ENCODE peak calls at places on chromosomes 4 and X, in five cellular contexts. One of them, this sample, is unnamed.
A peak's percentile ranks its signal among the peaks of the same experiment; 100 is the strongest.

GRCh38 chr4:110087116-110087708 is 111.2 kb downstream of the ELOVL6 start:
- DNase-seq in fibroblast of the aortic adventitia: peak; percentile 91
- DNase-seq in left cardiac atrium: no peak
- DNase-seq in activated CD4-positive, alpha-beta T cell treated with anti-CD3 and anti-CD28 coated beads, Interleukin-2, amount 50 U/mL, for 48 hours: no peak
- DNase-seq in stimulated activated CD4-positive, alpha-beta T cell treated with anti-CD3 and anti-CD28 coated beads, Interleukin-4, amount 100 ng/mL, for 24 hours: peak; percentile 26
- DNase-seq in this sample: peak; percentile 65

GRCh38 chr4:118741456-118741855 is 56.3 kb downstream of the METTL14 start:
- DNase-seq in fibroblast of the aortic adventitia: peak; percentile 33
- DNase-seq in left cardiac atrium: no peak
- DNase-seq in activated CD4-positive, alpha-beta T cell treated with anti-CD3 and anti-CD28 coated beads, Interleukin-2, amount 50 U/mL, for 48 hours: no peak
- DNase-seq in stimulated activated CD4-positive, alpha-beta T cell treated with anti-CD3 and anti-CD28 coated beads, Interleukin-4, amount 100 ng/mL, for 24 hours: no peak
- DNase-seq in this sample: no peak

GRCh38 chr4:54067163-54067562 is 2.8 kb upstream of the CHIC2 start:
- DNase-seq in fibroblast of the aortic adventitia: peak; percentile 98
- DNase-seq in left cardiac atrium: peak; percentile 80
- DNase-seq in activated CD4-positive, alpha-beta T cell treated with anti-CD3 and anti-CD28 coated beads, Interleukin-2, amount 50 U/mL, for 48 hours: no peak
- DNase-seq in stimulated activated CD4-positive, alpha-beta T cell treated with anti-CD3 and anti-CD28 coated beads, Interleukin-4, amount 100 ng/mL, for 24 hours: no peak
- DNase-seq in this sample: peak; percentile 68

GRCh38 chr4:102501635-102502382 is 650 bp downstream of the NFKB1 start:
- DNase-seq in fibroblast of the aortic adventitia: peak; percentile 71
- DNase-seq in left cardiac atrium: peak; percentile 81
- DNase-seq in activated CD4-positive, alpha-beta T cell treated with anti-CD3 and anti-CD28 coated beads, Interleukin-2, amount 50 U/mL, for 48 hours: peak; percentile 66
- DNase-seq in stimulated activated CD4-positive, alpha-beta T cell treated with anti-CD3 and anti-CD28 coated beads, Interleukin-4, amount 100 ng/mL, for 24 hours: peak; percentile 65
- DNase-seq in this sample: peak; percentile 81

GRCh38 chr4:174613979-174614378 is 91.7 kb upstream of the HPGD start:
- DNase-seq in fibroblast of the aortic adventitia: no peak
- DNase-seq in left cardiac atrium: no peak
- DNase-seq in activated CD4-positive, alpha-beta T cell treated with anti-CD3 and anti-CD28 coated beads, Interleukin-2, amount 50 U/mL, for 48 hours: no peak
- DNase-seq in stimulated activated CD4-positive, alpha-beta T cell treated with anti-CD3 and anti-CD28 coated beads, Interleukin-4, amount 100 ng/mL, for 24 hours: no peak
- DNase-seq in this sample: no peak

GRCh38 chr4:153138736-153139135 is 65.5 kb upstream of the TRIM2 start:
- DNase-seq in fibroblast of the aortic adventitia: no peak
- DNase-seq in left cardiac atrium: no peak
- DNase-seq in activated CD4-positive, alpha-beta T cell treated with anti-CD3 and anti-CD28 coated beads, Interleukin-2, amount 50 U/mL, for 48 hours: no peak
- DNase-seq in stimulated activated CD4-positive, alpha-beta T cell treated with anti-CD3 and anti-CD28 coated beads, Interleukin-4, amount 100 ng/mL, for 24 hours: no peak
- DNase-seq in this sample: no peak

GRCh38 chr4:110514889-110515479 is 39.0 kb downstream of the ENPEP start:
- DNase-seq in fibroblast of the aortic adventitia: peak; percentile 63
- DNase-seq in left cardiac atrium: no peak
- DNase-seq in activated CD4-positive, alpha-beta T cell treated with anti-CD3 and anti-CD28 coated beads, Interleukin-2, amount 50 U/mL, for 48 hours: no peak
- DNase-seq in stimulated activated CD4-positive, alpha-beta T cell treated with anti-CD3 and anti-CD28 coated beads, Interleukin-4, amount 100 ng/mL, for 24 hours: no peak
- DNase-seq in this sample: peak; percentile 8

GRCh38 chr4:108048997-108049396 is 59.3 kb downstream of the HADH start:
- DNase-seq in fibroblast of the aortic adventitia: no peak
- DNase-seq in left cardiac atrium: no peak
- DNase-seq in activated CD4-positive, alpha-beta T cell treated with anti-CD3 and anti-CD28 coated beads, Interleukin-2, amount 50 U/mL, for 48 hours: no peak
- DNase-seq in stimulated activated CD4-positive, alpha-beta T cell treated with anti-CD3 and anti-CD28 coated beads, Interleukin-4, amount 100 ng/mL, for 24 hours: no peak
- DNase-seq in this sample: no peak

GRCh38 chr4:147754037-147754445 is 22.2 kb downstream of the ARHGAP10 start:
- DNase-seq in fibroblast of the aortic adventitia: peak; percentile 89
- DNase-seq in left cardiac atrium: no peak
- DNase-seq in activated CD4-positive, alpha-beta T cell treated with anti-CD3 and anti-CD28 coated beads, Interleukin-2, amount 50 U/mL, for 48 hours: no peak
- DNase-seq in stimulated activated CD4-positive, alpha-beta T cell treated with anti-CD3 and anti-CD28 coated beads, Interleukin-4, amount 100 ng/mL, for 24 hours: no peak
- DNase-seq in this sample: peak; percentile 86

GRCh38 chrX:37883196-37883595 is 35.8 kb upstream of the DYNLT3 start:
- DNase-seq in fibroblast of the aortic adventitia: no peak
- DNase-seq in left cardiac atrium: no peak
- DNase-seq in activated CD4-positive, alpha-beta T cell treated with anti-CD3 and anti-CD28 coated beads, Interleukin-2, amount 50 U/mL, for 48 hours: no peak
- DNase-seq in stimulated activated CD4-positive, alpha-beta T cell treated with anti-CD3 and anti-CD28 coated beads, Interleukin-4, amount 100 ng/mL, for 24 hours: no peak
- DNase-seq in this sample: no peak

GRCh38 chr4:52234539-52235174 is 183.6 kb downstream of the SPATA18 start:
- DNase-seq in fibroblast of the aortic adventitia: peak; percentile 51
- DNase-seq in left cardiac atrium: no peak
- DNase-seq in activated CD4-positive, alpha-beta T cell treated with anti-CD3 and anti-CD28 coated beads, Interleukin-2, amount 50 U/mL, for 48 hours: no peak
- DNase-seq in stimulated activated CD4-positive, alpha-beta T cell treated with anti-CD3 and anti-CD28 coated beads, Interleukin-4, amount 100 ng/mL, for 24 hours: no peak
- DNase-seq in this sample: peak; percentile 44

GRCh38 chrX:19630776-19631707 is 115.7 kb upstream of the MAP3K15 start:
- DNase-seq in fibroblast of the aortic adventitia: no peak
- DNase-seq in left cardiac atrium: no peak
- DNase-seq in activated CD4-positive, alpha-beta T cell treated with anti-CD3 and anti-CD28 coated beads, Interleukin-2, amount 50 U/mL, for 48 hours: no peak
- DNase-seq in stimulated activated CD4-positive, alpha-beta T cell treated with anti-CD3 and anti-CD28 coated beads, Interleukin-4, amount 100 ng/mL, for 24 hours: no peak
- DNase-seq in this sample: no peak

GRCh38 chr4:4868506-4869379 is 9.3 kb downstream of the MSX1 start:
- DNase-seq in fibroblast of the aortic adventitia: no peak
- DNase-seq in left cardiac atrium: no peak
- DNase-seq in activated CD4-positive, alpha-beta T cell treated with anti-CD3 and anti-CD28 coated beads, Interleukin-2, amount 50 U/mL, for 48 hours: no peak
- DNase-seq in stimulated activated CD4-positive, alpha-beta T cell treated with anti-CD3 and anti-CD28 coated beads, Interleukin-4, amount 100 ng/mL, for 24 hours: no peak
- DNase-seq in this sample: no peak

GRCh38 chrX:149903889-149904748 is 23.1 kb downstream of the MAGEA8 start:
- DNase-seq in fibroblast of the aortic adventitia: peak; percentile 13
- DNase-seq in left cardiac atrium: no peak
- DNase-seq in activated CD4-positive, alpha-beta T cell treated with anti-CD3 and anti-CD28 coated beads, Interleukin-2, amount 50 U/mL, for 48 hours: no peak
- DNase-seq in stimulated activated CD4-positive, alpha-beta T cell treated with anti-CD3 and anti-CD28 coated beads, Interleukin-4, amount 100 ng/mL, for 24 hours: no peak
- DNase-seq in this sample: no peak

GRCh38 chr4:4260185-4260751 is 12.2 kb upstream of the TMEM128 start:
- DNase-seq in fibroblast of the aortic adventitia: peak; percentile 74
- DNase-seq in left cardiac atrium: no peak
- DNase-seq in activated CD4-positive, alpha-beta T cell treated with anti-CD3 and anti-CD28 coated beads, Interleukin-2, amount 50 U/mL, for 48 hours: no peak
- DNase-seq in stimulated activated CD4-positive, alpha-beta T cell treated with anti-CD3 and anti-CD28 coated beads, Interleukin-4, amount 100 ng/mL, for 24 hours: no peak
- DNase-seq in this sample: peak; percentile 64

GRCh38 chr4:84403656-84404055 is 95.4 kb downstream of the NKX6-1 start:
- DNase-seq in fibroblast of the aortic adventitia: peak; percentile 9
- DNase-seq in left cardiac atrium: no peak
- DNase-seq in activated CD4-positive, alpha-beta T cell treated with anti-CD3 and anti-CD28 coated beads, Interleukin-2, amount 50 U/mL, for 48 hours: no peak
- DNase-seq in stimulated activated CD4-positive, alpha-beta T cell treated with anti-CD3 and anti-CD28 coated beads, Interleukin-4, amount 100 ng/mL, for 24 hours: no peak
- DNase-seq in this sample: peak; percentile 3

GRCh38 chr4:17286737-17287460 is 225.0 kb downstream of the QDPR start:
- DNase-seq in fibroblast of the aortic adventitia: no peak
- DNase-seq in left cardiac atrium: no peak
- DNase-seq in activated CD4-positive, alpha-beta T cell treated with anti-CD3 and anti-CD28 coated beads, Interleukin-2, amount 50 U/mL, for 48 hours: no peak
- DNase-seq in stimulated activated CD4-positive, alpha-beta T cell treated with anti-CD3 and anti-CD28 coated beads, Interleukin-4, amount 100 ng/mL, for 24 hours: no peak
- DNase-seq in this sample: no peak

GRCh38 chr4:147101678-147102077 is 156.0 kb upstream of the TTC29 start:
- DNase-seq in fibroblast of the aortic adventitia: no peak
- DNase-seq in left cardiac atrium: no peak
- DNase-seq in activated CD4-positive, alpha-beta T cell treated with anti-CD3 and anti-CD28 coated beads, Interleukin-2, amount 50 U/mL, for 48 hours: no peak
- DNase-seq in stimulated activated CD4-positive, alpha-beta T cell treated with anti-CD3 and anti-CD28 coated beads, Interleukin-4, amount 100 ng/mL, for 24 hours: no peak
- DNase-seq in this sample: peak; percentile 26

GRCh38 chrX:40685352-40685918 is 38.1 kb upstream of the CXorf38 start:
- DNase-seq in fibroblast of the aortic adventitia: no peak
- DNase-seq in left cardiac atrium: no peak
- DNase-seq in activated CD4-positive, alpha-beta T cell treated with anti-CD3 and anti-CD28 coated beads, Interleukin-2, amount 50 U/mL, for 48 hours: no peak
- DNase-seq in stimulated activated CD4-positive, alpha-beta T cell treated with anti-CD3 and anti-CD28 coated beads, Interleukin-4, amount 100 ng/mL, for 24 hours: no peak
- DNase-seq in this sample: no peak

GRCh38 chrX:37746268-37746931 is 33.5 kb upstream of the CYBB start:
- DNase-seq in fibroblast of the aortic adventitia: no peak
- DNase-seq in left cardiac atrium: no peak
- DNase-seq in activated CD4-positive, alpha-beta T cell treated with anti-CD3 and anti-CD28 coated beads, Interleukin-2, amount 50 U/mL, for 48 hours: peak; percentile 24
- DNase-seq in stimulated activated CD4-positive, alpha-beta T cell treated with anti-CD3 and anti-CD28 coated beads, Interleukin-4, amount 100 ng/mL, for 24 hours: peak; percentile 18
- DNase-seq in this sample: no peak

GRCh38 chr4:3250956-3251690 is 2.2 kb downstream of the MSANTD1 start:
- DNase-seq in fibroblast of the aortic adventitia: peak; percentile 4
- DNase-seq in left cardiac atrium: peak; percentile 10
- DNase-seq in activated CD4-positive, alpha-beta T cell treated with anti-CD3 and anti-CD28 coated beads, Interleukin-2, amount 50 U/mL, for 48 hours: no peak
- DNase-seq in stimulated activated CD4-positive, alpha-beta T cell treated with anti-CD3 and anti-CD28 coated beads, Interleukin-4, amount 100 ng/mL, for 24 hours: no peak
- DNase-seq in this sample: no peak

GRCh38 chr4:7044415-7044930 is 1.3 kb downstream of the TADA2B start:
- DNase-seq in fibroblast of the aortic adventitia: peak; percentile 16
- DNase-seq in left cardiac atrium: no peak
- DNase-seq in activated CD4-positive, alpha-beta T cell treated with anti-CD3 and anti-CD28 coated beads, Interleukin-2, amount 50 U/mL, for 48 hours: no peak
- DNase-seq in stimulated activated CD4-positive, alpha-beta T cell treated with anti-CD3 and anti-CD28 coated beads, Interleukin-4, amount 100 ng/mL, for 24 hours: no peak
- DNase-seq in this sample: no peak

GRCh38 chrX:1483843-1484637 is 31.3 kb upstream of the ASMTL start:
- DNase-seq in fibroblast of the aortic adventitia: no peak
- DNase-seq in left cardiac atrium: no peak
- DNase-seq in activated CD4-positive, alpha-beta T cell treated with anti-CD3 and anti-CD28 coated beads, Interleukin-2, amount 50 U/mL, for 48 hours: no peak
- DNase-seq in stimulated activated CD4-positive, alpha-beta T cell treated with anti-CD3 and anti-CD28 coated beads, Interleukin-4, amount 100 ng/mL, for 24 hours: no peak
- DNase-seq in this sample: no peak